ENCODE peak calls at places on chromosomes 3 and 15, in nine cellular contexts. P is fibroblast of mammary gland; D is AG09309; V is WTC11; R is RWPE1; K is lower lobe of right lung; X is CD8-positive, alpha-beta T cell; H is fibroblast of the aortic adventitia; C is left ventricle myocardium inferior. Z is an unnamed sample.

GRCh38 chr3:14525685-14526631 is 14.2 kb downstream of the GRIP2 start:
- DNase-seq in K (peak), D (peak), R (no peak), V (no peak), P (peak), C (no peak), H (peak), X (no peak), Z (peak)

GRCh38 chr3:100041328-100041749 is 73.0 kb downstream of the FILIP1L start:
- DNase-seq in R (peak), X (no peak), C (no peak), V (no peak), D (peak), K (no peak), P (peak), H (peak), Z (peak)

GRCh38 chr15:60370804-60371700 is 26.7 kb downstream of the ANXA2 start:
- DNase-seq in V (no peak), R (peak), H (peak), D (peak), C (peak), X (no peak), K (no peak), P (peak), Z (peak)

GRCh38 chr3:138016065-138016464 is 6.1 kb downstream of the CLDN18 start:
- DNase-seq in R (no peak), C (no peak), K (no peak), D (no peak), H (no peak), X (no peak), V (no peak), P (no peak), Z (no peak)

GRCh38 chr3:123522666-123523412 is 62.0 kb downstream of the HACD2 start:
- DNase-seq in C (peak), K (no peak), V (no peak), P (no peak), H (no peak), R (no peak), X (no peak), D (no peak), Z (no peak)

GRCh38 chr3:17964113-17964512 is 221.7 kb upstream of the TBC1D5 start:
- DNase-seq in P (no peak), H (no peak), V (no peak), X (no peak), C (no peak), D (no peak), K (no peak), R (no peak), Z (no peak)

GRCh38 chr15:67091073-67091965 is 25.9 kb downstream of the SMAD3 start:
- DNase-seq in X (peak), R (peak), P (peak), K (peak), V (no peak), H (peak), C (peak), D (no peak), Z (peak)

GRCh38 chr15:58405865-58406264 is 25.9 kb upstream of the LIPC start:
- DNase-seq in R (no peak), K (no peak), X (no peak), P (no peak), C (no peak), V (no peak), H (no peak), D (no peak), Z (no peak)

GRCh38 chr15:78734441-78735064 is 76.7 kb downstream of the ADAMTS7 start:
- DNase-seq in X (peak), V (no peak), D (no peak), K (no peak), H (no peak), P (no peak), R (no peak), C (no peak), Z (no peak)

GRCh38 chr15:48695088-48695834 is 49.8 kb upstream of the FBN1 start:
- DNase-seq in X (no peak), P (peak), H (peak), C (no peak), D (peak), K (no peak), V (no peak), R (peak), Z (peak)

GRCh38 chr15:92288755-92289154 is 104.9 kb upstream of the ST8SIA2 start:
- DNase-seq in V (no peak), C (no peak), K (no peak), X (no peak), P (no peak), R (no peak), H (no peak), D (no peak), Z (no peak)

GRCh38 chr3:48429416-48430358 is at the start of gene PLXNB1:
- DNase-seq in C (peak), R (peak), K (peak), H (peak), X (peak), V (peak), D (no peak), P (peak), Z (peak)

GRCh38 chr15:73633991-73634495 is 854 bp upstream of the NPTN start:
- DNase-seq in D (peak), P (peak), X (no peak), C (no peak), H (peak), K (no peak), V (no peak), R (peak), Z (peak)

GRCh38 chr3:70999730-71000129 is 583.8 kb downstream of the FOXP1 start:
- DNase-seq in H (peak), D (no peak), P (peak), X (no peak), R (peak), C (no peak), V (no peak), K (no peak), Z (peak)

GRCh38 chr3:120177151-120177550 is 82.9 kb upstream of the GSK3B start:
- DNase-seq in P (peak), V (peak), X (peak), K (peak), R (peak), H (peak), D (no peak), C (peak), Z (peak)

GRCh38 chr3:143581972-143582722 is 266.1 kb downstream of the SLC9A9 start:
- DNase-seq in C (no peak), X (no peak), K (no peak), D (no peak), V (no peak), R (no peak), H (no peak), P (no peak), Z (no peak)
- TF ChIP-seq CTCF in C (no peak), X (no peak), K (no peak), D (no peak), V (no peak), R (no peak), H (no peak), P (no peak), Z (no peak)

GRCh38 chr3:122387709-122388108 is 3.7 kb downstream of the FAM162A start:
- DNase-seq in H (no peak), X (no peak), V (no peak), D (no peak), K (no peak), P (no peak), C (no peak), R (no peak), Z (no peak)
- TF ChIP-seq CTCF in H (no peak), X (no peak), V (no peak), D (no peak), K (no peak), P (no peak), C (no peak), R (no peak), Z (no peak)

GRCh38 chr15:51229907-51230328 is 108.5 kb downstream of the CYP19A1 start:
- DNase-seq in K (no peak), X (no peak), C (no peak), V (no peak), D (no peak), H (peak), R (peak), P (peak), Z (peak)
- TF ChIP-seq CTCF in K (peak), X (no peak), C (peak), V (peak), D (peak), H (peak), R (no peak), P (peak), Z (peak)

GRCh38 chr3:45503904-45504651 is 90.5 kb upstream of the LIMD1 start:
- DNase-seq in P (no peak), D (no peak), X (no peak), K (no peak), V (no peak), H (no peak), C (no peak), R (no peak), Z (no peak)

GRCh38 chr3:45498532-45498931 is 96.0 kb upstream of the LIMD1 start:
- DNase-seq in P (no peak), K (no peak), V (no peak), R (no peak), D (no peak), C (no peak), X (no peak), H (no peak), Z (no peak)

GRCh38 chr3:45496550-45496949 is 98.0 kb upstream of the LIMD1 start:
- DNase-seq in D (no peak), C (peak), P (peak), V (no peak), R (no peak), X (no peak), H (peak), K (no peak), Z (no peak)

GRCh38 chr3:45497963-45498362 is 96.6 kb upstream of the LIMD1 start:
- DNase-seq in D (no peak), V (no peak), H (no peak), R (no peak), K (no peak), C (no peak), X (peak), P (no peak), Z (no peak)

GRCh38 chr3:45499529-45499928 is 95.0 kb upstream of the LIMD1 start:
- DNase-seq in X (no peak), P (peak), K (no peak), R (no peak), C (no peak), H (peak), D (peak), V (no peak), Z (peak)
- TF ChIP-seq CTCF in X (peak), P (peak), K (peak), R (peak), C (peak), H (peak), D (peak), V (no peak), Z (peak)

GRCh38 chr15:82750831-82751181 is 41.1 kb upstream of the AP3B2 start:
- DNase-seq in X (no peak), P (peak), D (no peak), H (no peak), C (no peak), K (no peak), R (peak), V (no peak), Z (no peak)
- TF ChIP-seq CTCF in X (no peak), P (no peak), D (no peak), H (no peak), C (no peak), K (no peak), R (no peak), V (no peak), Z (no peak)